ENCODE peak calls at places on chromosomes 11 and 22, in seven cellular contexts. X is hypothalamus, N is substantia nigra, U is spleen, T is HT1080, W is OCI-M1, M is testis. H is an unnamed sample.

GRCh38 chr11:287821-288327 is 1.1 kb upstream of the PGGHG start:
- DNase-seq in T (no peak), N (no peak), M (no peak), X (no peak), W (no peak), U (peak), H (no peak)

GRCh38 chr11:114322934-114323333 is 26.7 kb downstream of the NNMT start:
- DNase-seq in X (no peak), W (no peak), T (no peak), U (no peak), N (no peak), M (no peak), H (no peak)

GRCh38 chr11:889686-890475 is 20.7 kb downstream of the CHID1 start:
- DNase-seq in T (no peak), X (no peak), W (no peak), N (no peak), M (no peak), U (no peak), H (no peak)

GRCh38 chr11:46947399-46948077 is 11.0 kb downstream of the CSTPP1 start:
- DNase-seq in T (no peak), M (no peak), N (no peak), U (no peak), W (no peak), X (no peak), H (no peak)

GRCh38 chr11:118622376-118623290 is 15.2 kb downstream of the PHLDB1 start:
- DNase-seq in W (peak), T (peak), M (peak), X (no peak), U (peak), N (peak), H (no peak)

GRCh38 chr11:12668166-12668565 is 6.1 kb upstream of the TEAD1 start:
- DNase-seq in M (no peak), T (no peak), W (no peak), U (no peak), X (no peak), N (no peak), H (no peak)

GRCh38 chr11:59426361-59427067 is at the start of gene OR5A2:
- DNase-seq in W (no peak), T (no peak), X (no peak), N (no peak), M (no peak), U (no peak), H (no peak)

GRCh38 chr11:31798057-31799035 is 12.8 kb downstream of the PAX6 start:
- DNase-seq in W (no peak), X (no peak), M (no peak), T (no peak), U (peak), N (no peak), H (no peak)

GRCh38 chr11:114291847-114292680 is 4.1 kb upstream of the NNMT start:
- DNase-seq in X (no peak), W (peak), M (no peak), T (peak), N (no peak), U (no peak), H (no peak)

GRCh38 chr11:126124284-126124683 is 61.6 kb upstream of the CDON start:
- DNase-seq in U (no peak), M (no peak), N (no peak), X (no peak), W (no peak), T (no peak), H (no peak)

GRCh38 chr11:92224394-92225205 is at the start of gene FAT3:
- DNase-seq in U (no peak), N (no peak), M (peak), X (no peak), W (no peak), T (peak), H (no peak)

GRCh38 chr11:33634291-33634834 is 66.3 kb downstream of the C11orf91 start:
- DNase-seq in T (peak), N (no peak), U (no peak), M (no peak), X (no peak), W (no peak), H (no peak)

GRCh38 chr22:44292007-44292370 is 20.8 kb downstream of the SHISAL1 start:
- DNase-seq in T (no peak), U (no peak), X (no peak), W (no peak), N (no peak), M (no peak), H (no peak)

GRCh38 chr11:131999084-131999483 is 628.7 kb downstream of the NTM start:
- DNase-seq in N (no peak), X (no peak), U (no peak), M (no peak), W (no peak), T (no peak), H (no peak)

GRCh38 chr11:59247535-59248227 is 35.0 kb upstream of the MPEG1 start:
- DNase-seq in U (no peak), N (no peak), T (peak), X (no peak), W (no peak), M (peak), H (no peak)

GRCh38 chr22:27348634-27349033 is 452.9 kb downstream of the MN1 start:
- DNase-seq in U (no peak), N (no peak), X (no peak), T (no peak), W (no peak), M (no peak), H (no peak)

GRCh38 chr11:61027141-61027840 is 55.8 kb downstream of the CD6 start:
- DNase-seq in M (no peak), N (no peak), W (no peak), T (no peak), X (no peak), U (no peak), H (no peak)

H was measured in T-helper 2 cell.